ENCODE peak calls at places on chromosome 4, in ten cellular contexts. A is posterior vena cava, Z is H54, T is caudate nucleus, U is NCI-H1105 treated with DMSO at 0.1 percent for 48 hours, N is SHP77, E is sciatic nerve, C is C1 segment of cervical spinal cord, K is WTC11, R is NCI-H2029. G is an unnamed sample.

GRCh38 chr4:105679186-105679585 is 29.3 kb downstream of the INTS12 start:
- DNase-seq in Z (no peak), U (no peak), E (no peak), N (no peak), K (no peak), C (no peak), R (peak; percentile 46), T (no peak), A (no peak), G (peak; percentile 9)

GRCh38 chr4:122798101-122798500 is 28.5 kb upstream of the FGF2 start:
- DNase-seq in A (no peak), U (peak; percentile 61), E (peak; percentile 65), R (no peak), C (no peak), N (no peak), Z (peak; percentile 32), K (peak; percentile 41), T (no peak), G (peak; percentile 44)

GRCh38 chr4:142265946-142266345 is 580.2 kb downstream of the INPP4B start:
- DNase-seq in U (no peak), Z (no peak), C (no peak), K (no peak), E (no peak), A (no peak), R (no peak), T (no peak), N (no peak), G (no peak)

GRCh38 chr4:184937745-184938144 is 80.5 kb upstream of the HELT start:
- DNase-seq in Z (no peak), C (no peak), E (no peak), A (no peak), R (no peak), K (peak; percentile 35), N (peak; percentile 14), T (no peak), U (no peak), G (peak; percentile 4)

GRCh38 chr4:102736636-102737549 is 23.9 kb downstream of the MANBA start:
- DNase-seq in Z (no peak), A (no peak), K (peak; percentile 44), U (no peak), T (no peak), N (no peak), E (no peak), R (no peak), C (no peak), G (no peak)

GRCh38 chr4:37008199-37008598 is 236.3 kb upstream of the NWD2 start:
- DNase-seq in C (no peak), A (no peak), K (no peak), E (no peak), N (peak; percentile 87), R (peak; percentile 96), U (peak; percentile 12), Z (no peak), T (no peak), G (peak; percentile 79)

GRCh38 chr4:154560824-154561231 is 2.0 kb upstream of the FGB start:
- DNase-seq in A (no peak), C (no peak), T (no peak), N (no peak), K (no peak), Z (no peak), E (no peak), U (no peak), R (no peak), G (no peak)

GRCh38 chr4:121057466-121057911 is 14.8 kb downstream of the NDNF start:
- DNase-seq in N (peak; percentile 20), C (no peak), T (no peak), A (no peak), U (no peak), Z (no peak), E (no peak), R (no peak), K (no peak), G (no peak)

GRCh38 chr4:77193511-77194236 is 36.7 kb downstream of the CCNG2 start:
- DNase-seq in E (peak; percentile 67), K (peak; percentile 84), U (no peak), A (peak; percentile 89), N (no peak), Z (no peak), T (no peak), C (no peak), R (no peak), G (peak; percentile 35)

GRCh38 chr4:74230902-74231499 is 73.1 kb downstream of the MTHFD2L start:
- DNase-seq in E (no peak), C (no peak), Z (no peak), N (no peak), U (no peak), R (no peak), K (no peak), A (no peak), T (no peak), G (peak; percentile 38)

GRCh38 chr4:140943887-140944515 is 187.8 kb upstream of the TBC1D9 start:
- DNase-seq in C (no peak), A (no peak), T (no peak), Z (no peak), U (no peak), K (no peak), N (no peak), E (no peak), R (no peak), G (no peak)

GRCh38 chr4:27000820-27001219 is 140.2 kb downstream of the STIM2 start:
- DNase-seq in E (no peak), U (no peak), T (no peak), K (no peak), A (no peak), Z (no peak), R (no peak), N (peak; percentile 2), C (no peak), G (peak; percentile 29)

GRCh38 chr4:105436414-105436813 is 37.4 kb downstream of the PPA2 start:
- DNase-seq in Z (no peak), A (no peak), N (no peak), U (no peak), C (no peak), E (no peak), T (no peak), K (no peak), R (no peak), G (no peak)

GRCh38 chr4:170464614-170465197 is 374.9 kb upstream of the AADAT start:
- DNase-seq in T (no peak), U (no peak), Z (no peak), R (no peak), A (no peak), C (no peak), K (no peak), E (no peak), N (no peak), G (no peak)

GRCh38 chr4:60042941-60043340 is 1157.2 kb upstream of the ADGRL3 start:
- DNase-seq in K (no peak), A (no peak), R (no peak), U (no peak), N (no peak), C (no peak), E (no peak), Z (peak; percentile 2), T (no peak), G (no peak)

GRCh38 chr4:109588176-109588575 is 28.1 kb downstream of the MCUB start:
- DNase-seq in E (no peak), U (no peak), N (no peak), R (no peak), A (no peak), T (no peak), Z (no peak), C (no peak), K (no peak), G (no peak)

GRCh38 chr4:118842055-118842454 is 6.1 kb upstream of the SEC24D start:
- DNase-seq in K (no peak), Z (no peak), U (no peak), N (no peak), C (no peak), R (no peak), T (no peak), E (no peak), A (no peak), G (no peak)

GRCh38 chr4:150368667-150369066 is 213.3 kb upstream of the MAB21L2 start:
- DNase-seq in U (peak; percentile 59), Z (no peak), A (no peak), N (no peak), T (no peak), E (no peak), R (peak; percentile 18), K (no peak), C (no peak), G (no peak)

GRCh38 chr4:57612279-57612678 is 502.1 kb upstream of the IGFBP7 start:
- DNase-seq in A (no peak), C (no peak), E (no peak), R (no peak), T (no peak), Z (no peak), U (no peak), K (no peak), N (no peak), G (no peak)